ENCODE peak calls at places on chromosomes 4 and X, in six cellular contexts. Q, O, P, K, W and X are unnamed samples.

GRCh38 chr4:66688674-66689073 is 856.6 kb downstream of the CENPC start:
- DNase-seq in Q (peak), O (no peak), P (peak), K (no peak), W (no peak), X (no peak)

GRCh38 chr4:77798385-77798784 is 20.8 kb downstream of the CNOT6L start:
- DNase-seq in Q (no peak), O (no peak), P (no peak), K (no peak), W (no peak), X (no peak)

GRCh38 chr4:152342293-152342692 is 193.6 kb downstream of the FBXW7 start:
- DNase-seq in Q (peak), O (no peak), P (peak), K (no peak), W (no peak), X (no peak)

GRCh38 chr4:123102897-123103489 is 180.6 kb upstream of the NUDT6 start:
- DNase-seq in Q (peak), O (no peak), P (peak), K (peak), W (no peak), X (no peak)

GRCh38 chr4:108030332-108030731 is 40.6 kb downstream of the HADH start:
- DNase-seq in Q (peak), O (no peak), P (peak), K (peak), W (peak), X (peak)

GRCh38 chr4:101695176-101695575 is 95.4 kb upstream of the BANK1 start:
- DNase-seq in Q (no peak), O (no peak), P (no peak), K (no peak), W (no peak), X (no peak)

GRCh38 chr4:100876546-100876945 is 358.7 kb upstream of the EMCN start:
- DNase-seq in Q (no peak), O (no peak), P (no peak), K (no peak), W (no peak), X (no peak)

GRCh38 chr4:168521736-168522135 is 24.9 kb downstream of the PALLD start:
- DNase-seq in Q (no peak), O (no peak), P (no peak), K (no peak), W (no peak), X (no peak)

GRCh38 chr4:163164591-163164990 is 2.1 kb downstream of the NAF1 start:
- DNase-seq in Q (no peak), O (no peak), P (peak), K (no peak), W (peak), X (no peak)

GRCh38 chrX:119121341-119121740 is 6.3 kb downstream of the KIAA1210 start:
- DNase-seq in Q (peak), O (no peak), P (peak), K (no peak), W (no peak), X (no peak)

GRCh38 chr4:188691811-188692210 is 552.6 kb downstream of the TRIML1 start:
- DNase-seq in Q (peak), O (no peak), P (peak), K (no peak), W (no peak), X (no peak)

GRCh38 chrX:39067866-39068265 is 266.6 kb downstream of the MID1IP1 start:
- DNase-seq in Q (no peak), O (no peak), P (no peak), K (no peak), W (peak), X (no peak)

GRCh38 chrX:74353984-74354383 is 50.0 kb downstream of the ZCCHC13 start:
- DNase-seq in Q (no peak), O (no peak), P (no peak), K (no peak), W (no peak), X (no peak)

GRCh38 chr4:113781439-113782040 is 20.0 kb upstream of the CAMK2D start:
- DNase-seq in Q (peak), O (no peak), P (peak), K (no peak), W (no peak), X (no peak)

GRCh38 chr4:114659386-114660008 is 60.9 kb downstream of the UGT8 start:
- DNase-seq in Q (peak), O (peak), P (peak), K (peak), W (peak), X (peak)

GRCh38 chrX:72714471-72714916 is 388 bp upstream of the PHKA1 start:
- DNase-seq in Q (peak), O (peak), P (peak), K (peak), W (peak), X (peak)

GRCh38 chr4:153488006-153488718 is 22.0 kb downstream of the TMEM131L start:
- DNase-seq in Q (peak), O (peak), P (no peak), K (no peak), W (no peak), X (no peak)

GRCh38 chr4:8601556-8601955 is 9.0 kb downstream of the CPZ start:
- DNase-seq in Q (no peak), O (no peak), P (no peak), K (no peak), W (no peak), X (no peak)

GRCh38 chrX:106783716-106784115 is 18.8 kb upstream of the TBC1D8B start:
- DNase-seq in Q (no peak), O (peak), P (no peak), K (no peak), W (no peak), X (peak)

GRCh38 chrX:13051529-13052172 is 7.2 kb upstream of the FAM9C start:
- DNase-seq in Q (no peak), O (no peak), P (no peak), K (no peak), W (no peak), X (no peak)

GRCh38 chrX:152897216-152898144 is at the start of gene ZNF185:
- DNase-seq in Q (no peak), O (peak), P (no peak), K (peak), W (peak), X (peak)

GRCh38 chrX:78540171-78540570 is 119.0 kb downstream of the RTL3 start:
- DNase-seq in Q (no peak), O (no peak), P (no peak), K (no peak), W (no peak), X (no peak)

GRCh38 chr4:153408932-153409331 is 57.2 kb upstream of the TMEM131L start:
- DNase-seq in Q (peak), O (no peak), P (no peak), K (no peak), W (no peak), X (no peak)

GRCh38 chrX:50075630-50076349 is 125.0 kb downstream of the AKAP4 start:
- DNase-seq in Q (no peak), O (no peak), P (no peak), K (no peak), W (no peak), X (no peak)

GRCh38 chr4:168765726-168766125 is 244.3 kb downstream of the CBR4 start:
- DNase-seq in Q (peak), O (no peak), P (no peak), K (no peak), W (no peak), X (no peak)

GRCh38 chr4:146633471-146633800 is 5.3 kb upstream of the POU4F2 start:
- DNase-seq in Q (no peak), O (no peak), P (no peak), K (no peak), W (no peak), X (no peak)

GRCh38 chr4:96126227-96126626 is 286.3 kb downstream of the PDHA2 start:
- DNase-seq in Q (no peak), O (no peak), P (no peak), K (no peak), W (no peak), X (no peak)

GRCh38 chrX:71251456-71251973 is 2.4 kb downstream of the ZMYM3 start:
- DNase-seq in Q (no peak), O (no peak), P (peak), K (no peak), W (no peak), X (no peak)

GRCh38 chr4:55458164-55458563 is 62.4 kb downstream of the TMEM165 start:
- DNase-seq in Q (peak), O (no peak), P (no peak), K (no peak), W (no peak), X (no peak)

GRCh38 chr4:152957437-152958185 is 21.5 kb downstream of the FHDC1 start:
- DNase-seq in Q (no peak), O (no peak), P (peak), K (no peak), W (no peak), X (no peak)

GRCh38 chrX:152821145-152821765 is 9.3 kb downstream of the CETN2 start:
- DNase-seq in Q (peak), O (peak), P (peak), K (no peak), W (peak), X (peak)

GRCh38 chr4:89276296-89276695 is 31.3 kb downstream of the GPRIN3 start:
- DNase-seq in Q (no peak), O (no peak), P (no peak), K (no peak), W (no peak), X (no peak)

GRCh38 chr4:127479031-127479622 is 153.6 kb upstream of the INTU start:
- DNase-seq in Q (peak), O (no peak), P (peak), K (peak), W (no peak), X (no peak)

GRCh38 chr4:147547314-147548056 is 66.6 kb downstream of the EDNRA start:
- DNase-seq in Q (peak), O (no peak), P (peak), K (no peak), W (peak), X (no peak)

GRCh38 chr4:6772223-6772928 is 10.2 kb upstream of the KIAA0232 start:
- DNase-seq in Q (no peak), O (no peak), P (peak), K (no peak), W (peak), X (no peak)

GRCh38 chrX:78979789-78980464 is 34.7 kb downstream of the P2RY10 start:
- DNase-seq in Q (no peak), O (no peak), P (no peak), K (peak), W (no peak), X (no peak)

GRCh38 chr4:140754918-140755810 is 1.0 kb downstream of the TBC1D9 start:
- DNase-seq in Q (no peak), O (no peak), P (no peak), K (no peak), W (no peak), X (no peak)
- H2BK120ac ChIP-seq in Q (no peak), O (no peak), P (peak), K (peak), W (peak), X (no peak)

DNA sequence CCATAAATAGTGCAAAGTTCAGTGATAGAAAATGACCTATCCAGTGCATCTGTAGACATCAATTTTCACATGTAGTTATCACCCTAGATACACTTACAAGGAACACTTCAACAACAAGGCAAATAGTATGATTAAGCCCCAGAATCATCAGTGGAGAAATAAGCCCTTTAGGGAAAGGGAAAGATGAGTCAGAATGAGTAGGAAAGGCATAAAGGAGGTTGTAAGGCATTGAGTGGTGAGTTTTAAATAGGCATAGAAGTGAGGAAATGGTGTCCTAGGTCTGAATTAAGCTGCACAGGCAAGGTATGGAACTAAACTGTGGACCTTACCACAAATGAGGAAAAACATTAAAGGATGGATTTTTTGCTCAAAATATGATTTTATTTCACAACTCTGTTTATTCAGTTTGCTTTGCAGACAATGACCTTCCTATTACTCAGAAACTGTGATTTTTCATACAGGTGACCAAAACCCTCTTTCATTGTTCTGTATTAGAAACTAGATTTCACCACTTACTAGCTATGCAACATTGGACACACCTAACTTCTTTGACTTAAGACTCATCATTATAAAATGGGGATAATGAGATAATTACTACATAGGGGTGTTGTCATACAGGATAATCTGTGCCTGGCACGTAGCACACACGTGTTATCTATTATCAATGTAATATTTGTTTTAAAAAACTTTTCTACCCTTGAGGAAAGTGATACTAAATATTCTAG is 57.0 kb upstream of the MAP9 start:
- DNase-seq in Q (peak), O (no peak), P (peak), K (no peak), W (peak), X (no peak)
- H2AFZ ChIP-seq in Q (no peak), O (no peak), P (no peak), K (no peak), W (no peak), X (no peak)

GRCh38 chrX:41332988-41333743 is 796 bp upstream of the DDX3X start:
- DNase-seq in Q (peak), O (peak), P (peak), K (peak), W (peak), X (peak)
- H2BK120ac ChIP-seq in Q (peak), O (peak), P (peak), K (no peak), W (peak), X (peak)

GRCh38 chr4:84964995-84965557 is 1.4 kb downstream of the WDFY3 start:
- DNase-seq in Q (no peak), O (no peak), P (no peak), K (no peak), W (no peak), X (no peak)
- H2AFZ ChIP-seq in Q (peak), O (no peak), P (peak), K (peak), W (no peak), X (no peak)